ENCODE peak calls at places on chromosome 1, in six cellular contexts. Q, X, K, U, V and B are unnamed samples.

GRCh38 chr1:923131-923990 is at the start of gene SAMD11:
- DNase-seq in Q (peak; percentile 91), K (peak; percentile 53), V (no peak), X (peak; percentile 87), U (peak; percentile 82), B (peak; percentile 55)

GRCh38 chr1:77652179-77652745 is 30.2 kb downstream of the ZZZ3 start:
- DNase-seq in K (no peak), V (no peak), U (no peak), Q (no peak), X (no peak), B (no peak)

GRCh38 chr1:223631367-223631977 is 34.0 kb downstream of the CAPN8 start:
- DNase-seq in X (no peak), K (no peak), Q (no peak), U (no peak), V (no peak), B (no peak)

GRCh38 chr1:182588460-182589396 is at the start of gene RNASEL:
- DNase-seq in U (peak; percentile 90), Q (peak; percentile 90), K (peak; percentile 53), X (peak; percentile 81), V (no peak), B (peak; percentile 71)

GRCh38 chr1:77514871-77515776 is 167.3 kb downstream of the ZZZ3 start:
- DNase-seq in V (no peak), K (peak; percentile 68), Q (no peak), U (no peak), X (no peak), B (no peak)

GRCh38 chr1:170664828-170665617 is 1.1 kb downstream of the PRRX1 start:
- DNase-seq in V (no peak), Q (peak; percentile 67), U (no peak), K (peak; percentile 43), X (peak; percentile 48), B (no peak)

GRCh38 chr1:201011616-201012015 is 11.9 kb downstream of the KIF21B start:
- DNase-seq in X (no peak), Q (no peak), V (no peak), K (no peak), U (no peak), B (no peak)

GRCh38 chr1:40462956-40463590 is 12.8 kb downstream of the ZFP69B start:
- DNase-seq in V (no peak), K (no peak), X (no peak), U (no peak), Q (no peak), B (peak; percentile 23)

GRCh38 chr1:110798691-110799256 is 74.2 kb upstream of the CD53 start:
- DNase-seq in V (no peak), U (no peak), Q (no peak), K (no peak), X (no peak), B (no peak)

GRCh38 chr1:63329621-63330330 is 7.4 kb downstream of the FOXD3 start:
- DNase-seq in X (no peak), K (no peak), Q (no peak), V (no peak), U (no peak), B (no peak)

GRCh38 chr1:23376890-23377811 is 7.5 kb upstream of the ZNF436 start:
- DNase-seq in Q (peak; percentile 88), V (no peak), X (peak; percentile 80), K (peak; percentile 67), U (peak; percentile 66), B (no peak)

GRCh38 chr1:50735443-50735842 is 224.6 kb downstream of the FAF1 start:
- DNase-seq in V (no peak), U (no peak), X (no peak), K (peak; percentile 38), Q (no peak), B (peak; percentile 52)

DNA sequence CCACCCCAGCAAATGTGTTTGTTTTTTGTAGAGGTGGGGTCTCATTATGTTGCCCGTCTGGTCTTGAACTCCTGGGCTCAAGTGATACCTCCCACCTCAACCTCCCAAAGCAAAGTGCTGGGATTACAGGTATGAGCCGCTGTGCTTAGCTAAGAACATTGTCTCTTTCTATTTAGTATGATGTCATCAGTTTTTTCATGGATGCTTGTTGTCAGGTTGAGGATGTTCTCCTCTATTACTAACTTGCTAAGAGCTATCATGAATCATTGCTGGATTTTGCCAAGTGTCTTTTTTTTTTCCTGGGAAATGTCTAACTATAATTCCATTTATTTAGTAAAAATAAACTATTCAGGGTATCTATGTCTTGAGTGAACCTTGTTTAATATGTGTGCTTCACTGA is 19.0 kb upstream of the MPC2 start:
- DNase-seq in U (no peak), K (no peak), V (no peak), Q (no peak), X (no peak), B (no peak)
- TF ChIP-seq POLR2A in U (no peak), K (no peak), V (no peak), Q (no peak), X (no peak), B (no peak)

GRCh38 chr1:151909167-151910149 is at the start of gene THEM4:
- DNase-seq in K (peak; percentile 93), U (peak; percentile 98), V (peak; percentile 79), X (peak; percentile 97), Q (peak; percentile 98), B (peak; percentile 94)
- TF ChIP-seq POLR2A in K (peak; percentile 87), U (peak; percentile 90), V (peak; percentile 93), X (peak; percentile 86), Q (no peak), B (peak; percentile 90)

DNA sequence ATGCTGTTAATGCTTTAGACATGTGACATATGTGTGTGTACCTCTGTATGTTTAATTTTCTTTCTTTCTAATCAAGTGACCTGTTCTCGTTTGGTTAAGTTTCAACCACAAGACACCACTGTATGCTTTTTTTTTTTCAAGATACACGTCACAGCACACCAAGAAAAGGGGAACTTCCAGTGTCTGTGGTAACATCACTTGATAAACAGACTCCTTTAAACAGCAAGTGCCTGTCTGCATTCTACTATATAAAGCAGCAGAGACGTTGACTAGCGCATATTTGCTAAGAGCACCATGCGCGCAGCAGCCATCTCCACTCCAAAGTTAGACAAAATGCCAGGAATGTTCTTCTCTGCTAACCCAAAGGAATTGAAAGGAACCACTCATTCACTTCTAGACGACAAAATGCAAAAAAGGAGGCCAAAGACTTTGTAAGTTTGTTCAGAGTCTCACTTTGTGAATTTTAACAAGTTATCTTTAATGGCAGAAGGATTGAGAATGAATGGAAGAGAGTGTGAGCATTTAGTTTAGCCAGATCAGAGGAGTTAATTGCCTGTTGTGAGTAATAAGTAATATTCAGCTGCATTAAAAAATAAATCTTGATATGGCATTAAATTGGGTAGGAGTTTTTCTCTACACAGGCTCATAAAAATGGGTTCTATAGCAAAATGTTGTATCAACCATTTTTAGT is at the start of gene RGS1:
- DNase-seq in K (no peak), Q (peak; percentile 68), U (peak; percentile 90), V (peak; percentile 97), X (no peak), B (no peak)
- TF ChIP-seq POLR2A in K (no peak), Q (peak; percentile 88), U (peak; percentile 87), V (peak; percentile 96), X (peak; percentile 16), B (peak; percentile 70)

DNA sequence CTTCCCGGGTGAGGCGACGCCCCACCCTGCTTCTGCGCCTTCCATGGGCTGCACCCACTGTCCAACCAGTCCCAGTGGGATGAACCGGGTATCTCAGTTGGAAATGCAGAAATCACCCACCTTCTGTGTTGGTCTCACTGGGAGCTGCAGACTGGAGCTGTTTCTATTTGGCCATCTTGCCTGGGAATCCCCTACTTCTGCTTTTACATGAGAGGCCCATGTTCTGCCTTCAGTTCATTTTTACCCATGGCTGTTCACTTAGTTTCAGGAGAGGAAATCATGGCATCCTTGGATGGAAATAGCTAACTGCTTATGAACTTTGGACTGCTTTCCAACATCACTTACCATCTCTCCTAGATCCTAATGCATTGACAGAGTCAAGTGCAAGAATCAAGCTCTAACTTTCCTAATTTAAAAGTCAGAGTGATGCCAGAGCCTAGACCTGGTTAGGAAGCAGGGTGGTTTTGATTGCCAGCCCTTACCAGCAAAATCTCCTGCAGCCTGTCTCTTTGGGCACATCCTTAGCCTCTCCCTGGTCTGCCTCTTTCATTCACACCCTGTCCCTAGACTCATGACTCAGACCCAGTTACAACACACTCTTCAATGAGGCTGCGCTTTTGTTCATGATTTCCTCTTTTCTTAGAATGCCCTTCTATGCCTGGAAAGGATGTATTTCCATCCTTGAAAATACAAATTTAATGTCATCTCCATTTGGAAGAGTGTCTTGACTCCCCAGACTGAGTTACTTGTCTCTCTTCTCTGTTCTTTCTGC is 137.2 kb downstream of the KCTD3 start:
- DNase-seq in V (no peak), K (no peak), X (no peak), U (no peak), Q (no peak), B (no peak)
- TF ChIP-seq POLR2A in V (no peak), K (no peak), X (no peak), U (no peak), Q (no peak), B (no peak)

GRCh38 chr1:105138445-105138821 is 1388.7 kb downstream of the AMY1C start:
- DNase-seq in X (no peak), V (no peak), Q (no peak), U (no peak), K (no peak), B (no peak)

GRCh38 chr1:105137543-105138444 is 1388.1 kb downstream of the AMY1C start:
- DNase-seq in V (no peak), X (no peak), U (no peak), Q (no peak), K (no peak), B (peak; percentile 1)
- TF ChIP-seq POLR2A in V (no peak), X (no peak), U (no peak), Q (no peak), K (no peak), B (no peak)

GRCh38 chr1:145957443-145958319 is at the start of gene LIX1L:
- DNase-seq in U (peak; percentile 98), X (peak; percentile 96), K (peak; percentile 97), V (peak; percentile 89), Q (peak; percentile 99), B (peak; percentile 97)
- TF ChIP-seq POLR2A in U (peak; percentile 61), X (peak; percentile 89), K (peak; percentile 98), V (peak; percentile 86), Q (peak; percentile 84), B (peak; percentile 87)

DNA sequence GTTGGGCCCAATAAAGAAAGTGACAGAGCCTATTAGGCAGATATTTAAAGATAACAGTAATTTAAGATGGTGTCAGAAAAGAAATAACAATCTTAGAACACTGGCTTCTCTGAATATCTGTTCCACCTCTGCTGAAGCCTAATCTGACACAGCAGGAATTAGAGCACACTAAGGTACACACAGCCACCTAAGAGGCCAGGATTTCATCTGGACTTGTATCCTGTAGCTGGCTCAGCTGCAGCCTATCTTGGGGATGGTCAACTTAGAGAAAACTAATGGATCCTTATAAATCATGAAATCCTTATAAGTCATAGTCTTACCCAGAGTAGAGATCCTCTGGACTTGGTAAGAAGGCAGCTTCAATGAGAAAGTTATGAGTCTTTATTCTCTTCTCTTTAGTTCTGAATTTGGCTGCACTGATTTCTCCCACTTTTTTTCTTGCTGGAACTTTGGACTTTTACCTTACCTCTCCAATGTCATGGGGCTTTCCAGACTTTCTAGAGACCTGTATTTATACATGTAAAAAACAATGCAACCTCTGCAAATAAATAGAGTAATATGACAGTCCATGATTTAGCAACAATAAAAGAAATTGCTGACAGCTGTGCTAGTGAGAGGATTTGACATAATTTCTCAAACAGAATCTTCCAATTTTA is at the start of gene GBP7:
- DNase-seq in X (no peak), K (no peak), V (no peak), U (no peak), Q (no peak), B (no peak)
- TF ChIP-seq POLR2A in X (no peak), K (no peak), V (no peak), U (no peak), Q (no peak), B (no peak)